ENCODE peak calls at places on chromosomes 2 and 18, in six cellular contexts. H is ovary; B is HCT116; E is thyroid gland; W is CD8-positive, alpha-beta memory T cell; Y is sigmoid colon. K is an unnamed sample.

GRCh38 chr2:11944311-11944710 is 197.9 kb downstream of the LPIN1 start:
- DNase-seq in B (no peak), E (no peak), H (no peak), Y (no peak), W (no peak), K (no peak)

GRCh38 chr2:146697307-146697706 is 1147.5 kb upstream of the ACVR2A start:
- DNase-seq in E (no peak), H (no peak), Y (no peak), W (no peak), B (no peak), K (no peak)

GRCh38 chr2:107259411-107260195 is 373.6 kb upstream of the ST6GAL2 start:
- DNase-seq in E (no peak), Y (no peak), W (no peak), B (no peak), H (no peak), K (no peak)

GRCh38 chr2:113067681-113068080 is at the start of gene IL1F10:
- DNase-seq in B (no peak), W (no peak), Y (no peak), H (no peak), E (no peak), K (no peak)

GRCh38 chr2:9675369-9676351 is 44.9 kb upstream of the YWHAQ start:
- DNase-seq in W (no peak), H (no peak), Y (no peak), B (no peak), E (no peak), K (peak)

GRCh38 chr2:133765693-133766092 is 197.4 kb upstream of the NCKAP5 start:
- DNase-seq in W (no peak), Y (no peak), B (no peak), H (no peak), E (peak), K (no peak)

GRCh38 chr2:196293751-196294486 is 122.5 kb upstream of the STK17B start:
- DNase-seq in Y (no peak), W (no peak), E (no peak), B (no peak), H (no peak), K (peak)

GRCh38 chr2:231463698-231464575 is at the start of gene NCL:
- DNase-seq in W (peak), H (peak), Y (peak), E (peak), B (peak), K (peak)

GRCh38 chr2:190862067-190862466 is 18.6 kb upstream of the GLS start:
- DNase-seq in Y (no peak), B (no peak), H (no peak), W (no peak), E (no peak), K (no peak)

GRCh38 chr2:31319391-31320175 is 85.6 kb downstream of the EHD3 start:
- DNase-seq in B (no peak), W (no peak), E (no peak), Y (peak), H (no peak), K (peak)

GRCh38 chr2:96760986-96761832 is 507 bp downstream of the CNNM4 start:
- DNase-seq in W (peak), B (no peak), H (peak), E (peak), Y (peak), K (no peak)

GRCh38 chr2:46180189-46180588 is 117.0 kb upstream of the EPAS1 start:
- DNase-seq in Y (no peak), E (no peak), B (no peak), H (no peak), W (no peak), K (no peak)

GRCh38 chr2:172253190-172254052 is 150.7 kb upstream of the DLX2 start:
- DNase-seq in H (no peak), W (peak), Y (no peak), B (peak), E (no peak), K (peak)

GRCh38 chr18:76524900-76525698 is 30.1 kb upstream of the ZNF516 start:
- DNase-seq in H (peak), B (no peak), Y (no peak), W (peak), E (peak), K (no peak)

GRCh38 chr2:196528486-196529223 is 110.9 kb upstream of the CCDC150 start:
- DNase-seq in W (no peak), B (no peak), E (no peak), Y (no peak), H (no peak), K (no peak)

GRCh38 chr2:178796079-178796677 is 11.0 kb downstream of the TTN start:
- DNase-seq in H (no peak), B (peak), Y (no peak), E (no peak), W (peak), K (peak)

GRCh38 chr18:12839057-12839525 is 44.9 kb downstream of the PTPN2 start:
- DNase-seq in Y (no peak), W (no peak), E (no peak), B (no peak), H (no peak), K (no peak)
- H3K27ac ChIP-seq in Y (peak), W (peak), E (peak), B (no peak), H (peak), K (no peak)

GRCh38 chr2:215428060-215428910 is 7.6 kb downstream of the FN1 start:
- DNase-seq in E (no peak), H (no peak), Y (no peak), B (no peak), W (no peak), K (no peak)
- H3K27ac ChIP-seq in E (no peak), H (no peak), Y (peak), B (no peak), W (no peak), K (no peak)

GRCh38 chr2:26606847-26607190 is 34.3 kb downstream of the CIB4 start:
- DNase-seq in H (no peak), Y (peak), E (peak), B (peak), W (no peak), K (no peak)

GRCh38 chr2:26608557-26608956 is 32.6 kb downstream of the CIB4 start:
- DNase-seq in E (no peak), B (no peak), Y (no peak), W (no peak), H (no peak), K (no peak)

GRCh38 chr2:26607698-26608097 is 33.5 kb downstream of the CIB4 start:
- DNase-seq in Y (no peak), E (no peak), B (no peak), H (no peak), W (no peak), K (no peak)

GRCh38 chr2:26605195-26605968 is 35.8 kb downstream of the CIB4 start:
- DNase-seq in H (peak), B (peak), Y (peak), E (peak), W (peak), K (no peak)

GRCh38 chr2:26605969-26606846 is 35.0 kb downstream of the CIB4 start:
- DNase-seq in E (no peak), H (peak), Y (peak), B (no peak), W (no peak), K (no peak)
- H3K27ac ChIP-seq in E (no peak), H (no peak), Y (no peak), B (no peak), W (no peak), K (no peak)

DNA sequence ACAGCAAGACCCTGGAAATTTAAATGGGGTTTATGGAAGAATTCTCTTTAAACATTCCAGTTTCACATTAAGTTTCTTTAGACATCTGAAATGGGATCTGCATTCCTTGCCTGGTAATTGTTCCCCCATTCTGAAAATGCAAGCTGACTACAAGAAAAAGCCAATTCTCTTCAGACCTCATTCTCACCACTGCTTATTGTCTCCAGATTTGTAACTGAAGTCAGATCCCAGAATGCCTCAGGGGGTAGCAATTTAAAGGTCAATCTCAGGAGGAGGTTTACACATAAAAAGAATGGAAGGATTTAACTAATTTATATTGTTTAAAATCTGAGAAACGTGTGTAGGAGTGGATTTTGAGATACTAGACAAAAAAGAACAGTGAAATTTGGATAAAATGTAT is 41.2 kb downstream of the COL3A1 start:
- DNase-seq in H (no peak), E (no peak), B (no peak), Y (no peak), W (no peak), K (no peak)
- H3K27ac ChIP-seq in H (no peak), E (no peak), B (no peak), Y (no peak), W (no peak), K (no peak)

GRCh38 chr2:203532957-203533695 is 2.0 kb downstream of the RAPH1 start:
- DNase-seq in W (no peak), H (no peak), E (peak), Y (no peak), B (no peak), K (no peak)

GRCh38 chr2:203535784-203536590 is 886 bp upstream of the RAPH1 start:
- DNase-seq in Y (no peak), W (no peak), B (no peak), E (no peak), H (no peak), K (no peak)

GRCh38 chr2:203535078-203535783 is at the start of gene RAPH1:
- DNase-seq in E (peak), W (peak), H (peak), Y (peak), B (peak), K (peak)

GRCh38 chr2:203533696-203534471 is 1.2 kb downstream of the RAPH1 start:
- DNase-seq in Y (no peak), E (no peak), W (peak), H (no peak), B (no peak), K (peak)

GRCh38 chr2:203534486-203535077 is 519 bp downstream of the RAPH1 start:
- DNase-seq in E (no peak), B (no peak), H (no peak), Y (peak), W (peak), K (no peak)
- H3K27ac ChIP-seq in E (peak), B (peak), H (peak), Y (peak), W (no peak), K (peak)

GRCh38 chr2:160582481-160583161 is 89.0 kb upstream of the RBMS1 start:
- DNase-seq in Y (no peak), W (no peak), H (peak), B (no peak), E (peak), K (peak)
- H3K27ac ChIP-seq in Y (peak), W (no peak), H (peak), B (no peak), E (peak), K (no peak)

DNA sequence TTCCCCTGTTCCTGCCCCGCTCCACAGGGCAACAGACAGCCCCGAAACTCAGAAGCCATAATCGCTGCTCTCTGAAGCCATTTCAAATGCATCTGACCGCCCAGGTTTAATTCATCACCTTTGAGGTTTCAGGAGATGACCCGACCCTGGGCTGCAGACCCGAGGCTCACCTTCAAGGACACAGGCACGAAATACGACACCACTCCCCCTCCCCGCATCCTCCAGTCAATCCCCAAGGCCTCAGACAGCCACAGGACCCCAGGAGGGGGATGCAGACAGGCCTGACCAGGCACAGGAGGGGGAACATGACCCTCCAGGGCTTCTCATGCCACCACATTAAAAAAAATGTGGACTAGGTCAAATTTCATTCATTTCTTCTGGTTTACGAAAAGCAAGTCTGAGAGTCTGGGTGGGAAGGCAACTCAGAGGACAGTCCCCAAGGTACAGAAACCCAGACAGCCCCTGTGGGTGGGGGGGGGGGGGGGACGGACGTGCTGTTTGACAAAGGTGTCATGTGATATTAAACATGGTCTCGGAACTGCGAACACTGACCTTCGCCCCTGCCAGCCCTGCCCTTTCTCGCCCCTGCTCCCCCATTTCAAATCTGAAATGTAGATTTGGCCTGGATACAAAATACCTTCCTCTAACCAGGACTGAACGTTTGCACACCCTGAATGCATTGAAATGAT is 142.9 kb downstream of the BCL11A start:
- DNase-seq in H (no peak), B (no peak), Y (no peak), W (no peak), E (no peak), K (no peak)
- H3K27ac ChIP-seq in H (no peak), B (no peak), Y (no peak), W (no peak), E (no peak), K (no peak)

GRCh38 chr2:51212374-51212773 is 180.4 kb upstream of the NRXN1 start:
- DNase-seq in W (no peak), E (no peak), Y (no peak), B (no peak), H (no peak), K (no peak)
- H3K27ac ChIP-seq in W (no peak), E (no peak), Y (no peak), B (no peak), H (no peak), K (no peak)

GRCh38 chr18:46226461-46226860 is 122.3 kb downstream of the HAUS1 start:
- DNase-seq in Y (no peak), B (no peak), H (no peak), E (no peak), W (no peak), K (no peak)

GRCh38 chr18:46224181-46224775 is 120.1 kb downstream of the HAUS1 start:
- DNase-seq in W (no peak), Y (no peak), B (no peak), H (no peak), E (no peak), K (no peak)

GRCh38 chr18:46220116-46220515 is 115.9 kb downstream of the HAUS1 start:
- DNase-seq in Y (no peak), B (no peak), H (no peak), E (no peak), W (no peak), K (peak)

GRCh38 chr18:46222093-46222492 is 117.9 kb downstream of the HAUS1 start:
- DNase-seq in H (no peak), Y (no peak), W (no peak), E (no peak), B (no peak), K (no peak)

DNA sequence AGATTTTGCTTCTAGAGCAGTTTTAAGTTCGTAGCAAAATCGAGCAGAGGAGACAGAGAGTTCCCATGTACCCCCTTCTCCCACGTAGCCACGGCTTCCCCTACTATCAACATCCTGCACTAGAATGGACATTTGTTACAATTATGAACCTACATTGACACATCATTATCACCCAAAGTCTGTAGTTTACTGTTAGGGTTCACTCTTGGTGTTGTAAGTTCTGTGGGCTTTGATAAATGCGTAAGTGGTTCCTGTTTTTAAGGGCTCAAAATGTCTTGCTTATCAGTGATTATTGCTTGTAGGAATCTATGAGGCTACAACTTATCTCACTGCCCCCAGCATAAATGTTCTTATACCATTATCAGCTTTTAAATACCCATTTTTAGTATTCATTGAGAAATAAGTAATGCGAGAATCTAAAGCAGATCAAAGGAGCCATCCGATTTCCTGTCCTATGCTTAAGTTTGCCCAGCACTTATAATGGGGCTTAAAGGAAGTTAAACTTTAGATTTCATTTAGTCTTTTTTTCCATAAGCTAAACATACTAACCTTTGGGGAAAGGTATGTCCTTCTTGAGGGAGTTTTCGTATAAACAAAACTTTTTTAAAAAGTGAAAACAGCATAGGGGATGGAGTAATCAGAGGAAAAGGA is 118.7 kb downstream of the HAUS1 start:
- DNase-seq in E (no peak), W (no peak), H (no peak), B (no peak), Y (no peak), K (no peak)
- H3K27ac ChIP-seq in E (no peak), W (no peak), H (no peak), B (no peak), Y (no peak), K (no peak)